ENCODE peak calls at places on chromosomes 7 and 10, in six cellular contexts. C is GF-D8, K is epithelial cell of esophagus, L is NCI-H2081, A is DMS153, S is Calu3. X is an unnamed sample.

GRCh38 chr7:113405296-113406056 is 287.1 kb upstream of the SMIM30 start:
- DNase-seq in A (no peak), C (no peak), K (no peak), L (no peak), S (no peak), X (no peak)

GRCh38 chr10:63520463-63521388 is 475 bp upstream of the REEP3 start:
- DNase-seq in C (peak; percentile 65), L (peak; percentile 51), A (peak; percentile 51), S (peak; percentile 85), K (peak; percentile 78), X (peak; percentile 79)

GRCh38 chr10:60799971-60800370 is 21.7 kb downstream of the CDK1 start:
- DNase-seq in K (no peak), C (no peak), A (no peak), L (no peak), S (no peak), X (no peak)

GRCh38 chr7:137961200-137962177 is 40.4 kb downstream of the CREB3L2 start:
- DNase-seq in C (peak; percentile 38), A (no peak), K (peak; percentile 59), S (no peak), L (no peak), X (no peak)

GRCh38 chr7:155804897-155805825 is 7.1 kb downstream of the SHH start:
- DNase-seq in C (peak; percentile 54), S (no peak), L (peak; percentile 76), K (peak; percentile 76), A (no peak), X (no peak)

GRCh38 chr7:118352854-118353453 is 128.4 kb downstream of the ANKRD7 start:
- DNase-seq in K (peak; percentile 66), A (no peak), C (peak; percentile 16), S (no peak), L (peak; percentile 42), X (peak; percentile 18)

GRCh38 chr7:105691029-105691691 is 109.9 kb upstream of the EFCAB10 start:
- DNase-seq in S (no peak), L (no peak), C (no peak), A (no peak), K (no peak), X (no peak)

GRCh38 chr10:44786451-44786850 is 124.7 kb upstream of the TMEM72 start:
- DNase-seq in C (no peak), L (no peak), K (no peak), A (no peak), S (no peak), X (no peak)

GRCh38 chr10:95478185-95478584 is 83.0 kb downstream of the SORBS1 start:
- DNase-seq in C (no peak), A (no peak), S (no peak), K (peak; percentile 34), L (no peak), X (no peak)

GRCh38 chr7:51620690-51621089 is 304.1 kb upstream of the COBL start:
- DNase-seq in K (no peak), L (no peak), A (no peak), S (peak; percentile 32), C (no peak), X (no peak)

GRCh38 chr7:85413718-85414117 is 226.9 kb upstream of the SEMA3D start:
- DNase-seq in K (no peak), C (no peak), L (no peak), A (no peak), S (no peak), X (no peak)

GRCh38 chr10:77616766-77617165 is 20.8 kb downstream of the KCNMA1 start:
- DNase-seq in L (no peak), S (no peak), A (no peak), K (no peak), C (no peak), X (no peak)

GRCh38 chr10:119207713-119208552 is 562 bp downstream of the GRK5 start:
- DNase-seq in S (peak; percentile 15), C (no peak), L (no peak), K (peak; percentile 58), A (no peak), X (peak; percentile 46)

GRCh38 chr7:123958186-123958703 is 33.2 kb downstream of the SPAM1 start:
- DNase-seq in K (peak; percentile 68), L (no peak), A (no peak), S (no peak), C (no peak), X (no peak)

GRCh38 chr10:108323274-108323798 is 1158.8 kb upstream of the SORCS1 start:
- DNase-seq in C (no peak), S (no peak), A (no peak), L (no peak), K (peak; percentile 19), X (no peak)

GRCh38 chr7:46369933-46370654 is 449.0 kb upstream of the IGFBP3 start:
- DNase-seq in K (peak; percentile 36), S (no peak), C (no peak), L (no peak), A (peak; percentile 20), X (no peak)